ENCODE peak calls at places on chromosome 19, in ten cellular contexts. R is smooth muscle cell of the brain vasculature; A is SW 1271; K is activated CD4-positive, alpha-beta T cell treated with anti-CD3 and anti-CD28 coated beads, Interleukin-2, amount 50 U/mL, for 4 hours; U is foreskin fibroblast; Q is midbrain; Z is GM10248; N is choroid plexus epithelial cell; D is astrocyte of the spinal cord; J is nucleus accumbens. S is an unnamed sample.

GRCh38 chr19:34224996-34225658 is 29.2 kb upstream of the GARRE1 start:
- DNase-seq in Z (no peak), U (no peak), J (no peak), D (peak), K (no peak), A (no peak), N (peak), R (no peak), Q (no peak), S (no peak)

GRCh38 chr19:38877781-38878574 is at the start of gene RINL:
- DNase-seq in Q (no peak), Z (peak), J (no peak), D (no peak), U (no peak), N (no peak), R (no peak), A (no peak), K (peak), S (no peak)

GRCh38 chr19:1649706-1650626 is 2.4 kb downstream of the TCF3 start:
- DNase-seq in K (no peak), U (no peak), Q (no peak), Z (no peak), D (no peak), J (no peak), A (no peak), N (no peak), R (no peak), S (no peak)

GRCh38 chr19:21202865-21203494 is 61.1 kb downstream of the ZNF431 start:
- DNase-seq in R (no peak), D (no peak), A (peak), U (no peak), Q (peak), N (no peak), Z (peak), J (no peak), K (no peak), S (no peak)

GRCh38 chr19:10543420-10544241 is at the start of gene ATG4D:
- DNase-seq in N (peak), A (peak), Q (peak), J (peak), U (no peak), D (peak), K (peak), Z (peak), R (no peak), S (peak)

GRCh38 chr19:8449830-8450229 is 5.1 kb downstream of the HNRNPM start:
- DNase-seq in D (no peak), A (no peak), U (no peak), R (no peak), N (no peak), Z (no peak), K (no peak), J (no peak), Q (no peak), S (no peak)

GRCh38 chr19:39858541-39858940 is 12.4 kb upstream of the FBL start:
- DNase-seq in Z (no peak), J (no peak), R (peak), U (no peak), K (no peak), D (no peak), Q (no peak), N (no peak), A (no peak), S (no peak)

GRCh38 chr19:10010939-10011338 is 635 bp upstream of the COL5A3 start:
- DNase-seq in N (no peak), A (no peak), U (no peak), K (no peak), D (no peak), Q (no peak), Z (no peak), R (no peak), J (no peak), S (no peak)

GRCh38 chr19:54955356-54955755 is 8.0 kb upstream of the NLRP7 start:
- DNase-seq in D (peak), Z (no peak), Q (no peak), R (no peak), N (peak), J (no peak), U (no peak), A (no peak), K (no peak), S (no peak)

GRCh38 chr19:46674416-46675178 is 13.6 kb upstream of the DACT3 start:
- DNase-seq in Z (no peak), U (no peak), J (no peak), R (no peak), D (no peak), A (peak), K (no peak), Q (no peak), N (peak), S (no peak)

GRCh38 chr19:31501427-31502195 is 152.4 kb upstream of the TSHZ3 start:
- DNase-seq in J (no peak), A (no peak), Q (no peak), R (no peak), U (no peak), D (no peak), Z (no peak), K (no peak), N (no peak), S (no peak)

GRCh38 chr19:41774515-41774980 is 19.2 kb downstream of the CEACAM6 start:
- DNase-seq in R (no peak), A (no peak), J (no peak), N (no peak), Q (no peak), Z (no peak), K (peak), D (no peak), U (no peak), S (no peak)